ENCODE peak calls at places on chromosomes 11 and 22, in four cellular contexts. U, G, B and W are unnamed samples.
A peak's percentile ranks its signal among the peaks of the same experiment; 100 is the strongest.

GRCh38 chr22:50542416-50542927 is 3.2 kb upstream of the KLHDC7B start:
- DNase-seq in U (no peak), G (no peak), B (no peak), W (peak; percentile 67)

GRCh38 chr22:44133901-44134511 is 46.7 kb upstream of the PARVG start:
- DNase-seq in U (peak; percentile 37), G (no peak), B (no peak), W (no peak)

GRCh38 chr22:17258015-17258827 is 39.0 kb upstream of the ADA2 start:
- DNase-seq in U (peak; percentile 57), G (no peak), B (no peak), W (peak; percentile 69)

GRCh38 chr11:35083181-35084061 is 55.5 kb upstream of the CD44 start:
- DNase-seq in U (peak; percentile 29), G (peak; percentile 98), B (peak; percentile 46), W (peak; percentile 87)

GRCh38 chr11:44096360-44097188 is 1.1 kb downstream of the EXT2 start:
- DNase-seq in U (no peak), G (peak; percentile 21), B (no peak), W (peak; percentile 74)

GRCh38 chr22:49011769-49012598 is 815.7 kb downstream of the BRD1 start:
- DNase-seq in U (no peak), G (no peak), B (no peak), W (no peak)

GRCh38 chr22:32348031-32348611 is 9.5 kb upstream of the RFPL3 start:
- DNase-seq in U (no peak), G (no peak), B (no peak), W (no peak)

GRCh38 chr11:65423516-65424199 is 1.1 kb downstream of the NEAT1 start:
- DNase-seq in U (peak; percentile 37), G (peak; percentile 32), B (no peak), W (peak; percentile 40)

GRCh38 chr11:94938399-94939055 is 34.8 kb downstream of the CWC15 start:
- DNase-seq in U (peak; percentile 55), G (peak; percentile 92), B (no peak), W (peak; percentile 49)

GRCh38 chr22:37930270-37930951 is 23.0 kb downstream of the C22orf23 start:
- DNase-seq in U (no peak), G (peak; percentile 14), B (no peak), W (no peak)

GRCh38 chr11:120344302-120345004 is 8.2 kb downstream of the ARHGEF12 start:
- DNase-seq in U (no peak), G (peak; percentile 43), B (peak; percentile 38), W (no peak)

GRCh38 chr11:117073539-117073938 is 24.7 kb downstream of the SIK3 start:
- DNase-seq in U (no peak), G (no peak), B (no peak), W (no peak)

GRCh38 chr11:126431401-126432064 is 76.0 kb downstream of the ST3GAL4 start:
- DNase-seq in U (no peak), G (peak; percentile 72), B (no peak), W (no peak)

GRCh38 chr22:22417495-22418162 is 90.9 kb downstream of the ZNF280B start:
- DNase-seq in U (no peak), G (no peak), B (no peak), W (no peak)

GRCh38 chr11:44205358-44205757 is 104.6 kb downstream of the ALX4 start:
- DNase-seq in U (no peak), G (no peak), B (no peak), W (no peak)

GRCh38 chr22:41538583-41538982 is 5.7 kb downstream of the POLR3H start:
- DNase-seq in U (no peak), G (no peak), B (no peak), W (no peak)

GRCh38 chr11:7575841-7576451 is 62.1 kb downstream of the PPFIBP2 start:
- DNase-seq in U (peak; percentile 53), G (no peak), B (no peak), W (peak; percentile 65)

GRCh38 chr11:84819128-84819527 is 808.0 kb downstream of the DLG2 start:
- DNase-seq in U (no peak), G (no peak), B (no peak), W (no peak)

GRCh38 chr11:103499710-103500340 is 390.6 kb downstream of the DYNC2H1 start:
- DNase-seq in U (no peak), G (peak; percentile 47), B (no peak), W (no peak)

GRCh38 chr11:19597876-19598275 is 114.8 kb upstream of the NAV2 start:
- DNase-seq in U (no peak), G (no peak), B (no peak), W (no peak)

GRCh38 chr11:118211006-118211405 is 13.8 kb downstream of the JAML start:
- DNase-seq in U (no peak), G (no peak), B (no peak), W (no peak)

GRCh38 chr22:47296405-47297260 is 534.2 kb downstream of the TBC1D22A start:
- DNase-seq in U (no peak), G (no peak), B (no peak), W (no peak)

GRCh38 chr11:130156108-130157022 is 3.2 kb upstream of the ST14 start:
- DNase-seq in U (no peak), G (no peak), B (no peak), W (no peak)

GRCh38 chr11:119175493-119176077 is 7.1 kb downstream of the NLRX1 start:
- DNase-seq in U (no peak), G (peak; percentile 58), B (no peak), W (no peak)

GRCh38 chr11:72700026-72700610 is 25.9 kb upstream of the PDE2A start:
- DNase-seq in U (no peak), G (peak; percentile 52), B (no peak), W (no peak)

GRCh38 chr11:115561116-115561515 is 56.9 kb upstream of the CADM1 start:
- DNase-seq in U (no peak), G (no peak), B (no peak), W (no peak)

GRCh38 chr22:48796295-48797015 is 1031.2 kb downstream of the BRD1 start:
- DNase-seq in U (no peak), G (no peak), B (no peak), W (no peak)

GRCh38 chr11:83865636-83866461 is 579.7 kb upstream of the CCDC90B start:
- DNase-seq in U (no peak), G (peak; percentile 49), B (no peak), W (no peak)

DNA sequence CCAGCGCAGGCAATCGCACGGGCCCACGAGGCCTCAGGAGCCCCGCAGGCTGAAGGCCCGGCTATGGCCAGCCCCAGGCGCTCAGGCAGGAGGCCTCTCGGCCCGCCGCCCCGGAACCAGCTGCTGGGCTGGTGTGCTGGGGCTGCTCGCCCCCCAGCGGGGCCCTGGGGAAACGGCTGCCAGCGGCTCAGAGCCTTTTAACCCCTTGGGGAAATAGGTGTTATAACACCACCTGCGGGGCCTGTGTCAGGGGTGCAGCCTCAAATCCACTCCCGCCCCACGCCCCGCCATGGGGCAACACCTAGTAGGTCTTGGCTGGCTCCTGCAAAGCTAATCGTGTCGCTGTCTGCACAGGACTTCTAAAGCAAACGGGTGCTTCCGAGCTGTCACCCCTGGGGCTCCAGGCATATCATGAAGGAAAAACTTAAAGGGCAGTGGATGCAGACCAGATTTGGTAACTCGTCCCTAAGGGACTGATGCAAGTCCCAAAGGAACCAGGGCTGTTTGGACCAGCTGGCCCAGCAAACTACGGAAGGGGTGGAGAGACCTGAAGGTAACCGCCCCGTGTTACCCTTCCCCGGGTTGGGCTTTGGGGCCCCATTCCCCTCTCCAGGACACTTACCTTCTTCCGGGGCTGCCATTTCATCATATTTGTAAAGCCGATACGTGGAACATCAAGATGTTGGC is 237.2 kb downstream of the TTC28 start:
- DNase-seq in U (peak; percentile 86), G (peak; percentile 69), B (peak; percentile 6), W (peak; percentile 94)
- TF ChIP-seq CTCF in U (peak; percentile 82), G (peak; percentile 84), B (peak; percentile 21), W (peak; percentile 71)

GRCh38 chr22:20526305-20526627 is 18.9 kb downstream of the MED15 start:
- DNase-seq in U (no peak), G (no peak), B (no peak), W (no peak)

GRCh38 chr22:20531154-20531403 is 23.7 kb downstream of the MED15 start:
- DNase-seq in U (no peak), G (no peak), B (no peak), W (no peak)

GRCh38 chr22:20530368-20531153 is 23.2 kb downstream of the MED15 start:
- DNase-seq in U (no peak), G (peak; percentile 83), B (peak; percentile 56), W (peak; percentile 64)

GRCh38 chr22:20526628-20527355 is 19.4 kb downstream of the MED15 start:
- DNase-seq in U (no peak), G (peak; percentile 91), B (no peak), W (no peak)

DNA sequence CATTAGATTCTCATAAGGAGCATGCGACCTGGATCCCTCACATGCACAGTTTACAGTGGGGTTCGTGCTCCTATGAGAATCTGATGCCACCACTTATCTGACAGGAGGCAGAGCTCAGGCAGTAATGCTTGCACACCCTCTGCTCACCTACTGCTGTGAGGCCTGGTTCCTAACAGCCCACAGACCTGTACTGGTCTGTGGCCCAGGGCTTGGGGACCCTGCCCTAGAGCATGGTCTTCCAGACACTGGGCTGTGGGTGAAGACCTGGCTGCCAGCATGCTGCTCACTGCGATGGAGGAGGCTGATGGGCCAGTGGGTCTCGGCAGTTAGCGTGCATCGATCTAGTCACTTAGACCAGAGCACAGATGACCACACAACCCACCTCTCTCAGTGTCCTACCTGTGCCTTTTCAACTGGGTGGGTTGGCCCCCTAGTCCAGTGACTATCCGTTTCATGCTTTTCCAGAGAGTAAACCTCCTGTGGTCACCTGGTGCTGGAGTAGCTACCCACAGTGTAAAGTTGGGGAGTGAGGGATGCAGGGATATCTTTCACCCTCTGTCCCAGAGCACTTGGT is 21.1 kb downstream of the MED15 start:
- DNase-seq in U (no peak), G (no peak), B (no peak), W (no peak)
- H3K4me1 ChIP-seq in U (no peaks in the 10 kb centered on the region), G (peaks cover 53% of the 10 kb centered on the region), B (peaks cover 76% of the 10 kb centered on the region), W (peaks cover 48% of the 10 kb centered on the region)

DNA sequence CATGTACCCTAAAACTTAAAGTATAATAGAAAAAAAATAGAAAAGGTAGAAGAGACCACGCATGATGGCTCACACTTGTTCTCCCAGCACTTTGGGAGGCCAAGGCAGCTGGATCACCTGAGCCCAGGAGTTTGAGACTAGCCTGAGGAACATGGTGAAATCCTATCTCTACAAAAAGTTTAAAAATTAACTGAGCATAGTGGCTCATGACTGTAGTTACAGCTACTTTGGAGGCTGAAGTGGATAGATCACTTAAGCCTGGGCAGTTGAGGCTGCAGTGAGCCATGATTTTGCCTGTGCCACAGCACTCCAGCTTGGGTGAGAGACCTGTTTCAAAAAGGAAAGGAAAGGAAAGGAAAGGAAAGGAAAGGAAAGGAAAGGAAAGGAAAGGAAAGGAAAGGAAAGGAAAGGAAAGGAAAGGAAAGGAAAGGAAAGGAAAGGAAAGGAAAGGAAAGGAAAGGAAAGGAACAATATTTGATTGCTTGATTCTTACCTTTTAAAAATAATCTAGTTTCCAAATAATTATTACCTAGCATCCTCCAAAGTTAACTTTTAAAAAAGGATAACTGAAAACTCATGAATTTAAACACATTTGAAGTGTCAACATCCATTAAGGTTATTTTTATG is 99.9 kb upstream of the PAX6 start:
- DNase-seq in U (no peak), G (no peak), B (no peak), W (no peak)
- H3K27ac ChIP-seq in U (no peak overlapping the region), G (no peak overlapping the region), B (no peak overlapping the region), W (no peak overlapping the region)

GRCh38 chr11:122023614-122024250 is 92.3 kb downstream of the BLID start:
- DNase-seq in U (no peak), G (no peak), B (no peak), W (no peak)
- TF ChIP-seq CTCF in U (no peak), G (no peak), B (no peak), W (no peak)